ENCODE peak calls at places on chromosomes 7 and 10, in six cellular contexts. P is NT2/D1; A is H54; D is NCI-H774; H is Daoy; V is stimulated activated CD4-positive, alpha-beta T cell treated with anti-CD3 and anti-CD28 coated beads, Interleukin-4, amount 100 ng/mL, for 24 hours. C is an unnamed sample.

GRCh38 chr7:95893484-95893883 is 121.1 kb downstream of the DYNC1I1 start:
- DNase-seq in P (no peak), A (no peak), D (no peak), H (no peak), V (no peak), C (no peak)

GRCh38 chr10:131829156-131829930 is 71.5 kb upstream of the PPP2R2D start:
- DNase-seq in P (no peak), A (no peak), D (no peak), H (no peak), V (no peak), C (no peak)

GRCh38 chr7:99258501-99258900 is 14.1 kb upstream of the MYH16 start:
- DNase-seq in P (no peak), A (no peak), D (no peak), H (no peak), V (no peak), C (no peak)

GRCh38 chr7:152383341-152384234 is 52.2 kb downstream of the KMT2C start:
- DNase-seq in P (no peak), A (no peak), D (no peak), H (peak; percentile 77), V (no peak), C (no peak)

GRCh38 chr10:133324198-133324792 is 12.4 kb downstream of the CALY start:
- DNase-seq in P (peak; percentile 38), A (peak; percentile 90), D (peak; percentile 70), H (peak; percentile 51), V (peak; percentile 59), C (no peak)

GRCh38 chr10:32454148-32454547 is 8.2 kb downstream of the CCDC7 start:
- DNase-seq in P (no peak), A (no peak), D (no peak), H (no peak), V (no peak), C (no peak)

GRCh38 chr10:123154943-123155505 is 822 bp downstream of the BUB3 start:
- DNase-seq in P (no peak), A (no peak), D (no peak), H (no peak), V (no peak), C (no peak)

GRCh38 chr10:89887830-89888229 is 186.4 kb downstream of the KIF20B start:
- DNase-seq in P (no peak), A (no peak), D (no peak), H (no peak), V (no peak), C (no peak)

GRCh38 chr7:12139421-12139820 is 71.7 kb upstream of the TMEM106B start:
- DNase-seq in P (no peak), A (no peak), D (no peak), H (peak; percentile 63), V (no peak), C (no peak)

GRCh38 chr7:77326131-77326530 is 90.0 kb downstream of the GSAP start:
- DNase-seq in P (no peak), A (no peak), D (no peak), H (peak; percentile 33), V (no peak), C (no peak)

GRCh38 chr7:7207876-7208275 is 25.5 kb downstream of the C1GALT1 start:
- DNase-seq in P (no peak), A (no peak), D (no peak), H (no peak), V (no peak), C (no peak)

GRCh38 chr10:58362026-58362799 is 23.0 kb upstream of the TFAM start:
- DNase-seq in P (no peak), A (no peak), D (no peak), H (no peak), V (no peak), C (no peak)

GRCh38 chr10:102312683-102313082 is 67.4 kb downstream of the GBF1 start:
- DNase-seq in P (no peak), A (no peak), D (no peak), H (peak; percentile 14), V (no peak), C (no peak)

GRCh38 chr10:60677541-60678129 is 100.6 kb upstream of the CDK1 start:
- DNase-seq in P (peak; percentile 16), A (no peak), D (no peak), H (no peak), V (no peak), C (no peak)

C was measured in SW 1271.